ENCODE peak calls at places on chromosomes 5 and 9, in six cellular contexts. P, T, K, H, E and O are unnamed samples.

GRCh38 chr5:140362875-140363630 is 3.1 kb downstream of the SLC4A9 start:
- DNase-seq in K (peak), P (peak), T (peak), H (peak), E (peak), O (no peak)

GRCh38 chr9:108410161-108410560 is 445.6 kb downstream of the ACTL7B start:
- DNase-seq in K (no peak), T (no peak), H (no peak), P (no peak), E (no peak), O (no peak)

GRCh38 chr9:94982211-94982610 is 255.7 kb downstream of the AOPEP start:
- DNase-seq in H (no peak), K (no peak), T (no peak), P (no peak), E (no peak), O (no peak)

GRCh38 chr5:122785294-122785693 is 10.4 kb downstream of the SNX2 start:
- DNase-seq in H (no peak), P (no peak), E (no peak), K (no peak), T (no peak), O (no peak)

GRCh38 chr9:19149230-19149629 is 21.9 kb upstream of the PLIN2 start:
- DNase-seq in E (peak), H (no peak), P (no peak), K (no peak), T (no peak), O (no peak)

GRCh38 chr9:5621327-5621726 is 7.6 kb upstream of the RIC1 start:
- DNase-seq in K (peak), P (no peak), H (no peak), E (peak), T (no peak), O (no peak)

GRCh38 chr5:134252671-134253070 is 26.8 kb upstream of the PPP2CA start:
- DNase-seq in E (peak), P (no peak), H (no peak), K (peak), T (no peak), O (no peak)

GRCh38 chr9:132797861-132798659 is 80.0 kb downstream of the AK8 start:
- DNase-seq in P (no peak), E (peak), K (peak), H (no peak), T (no peak), O (no peak)

GRCh38 chr5:132006331-132007120 is 4.9 kb downstream of the ACSL6 start:
- DNase-seq in P (no peak), T (no peak), K (no peak), H (no peak), E (no peak), O (no peak)

GRCh38 chr5:142697356-142697807 is 11.5 kb upstream of the FGF1 start:
- DNase-seq in P (no peak), H (no peak), T (no peak), K (peak), E (peak), O (no peak)

GRCh38 chr9:32596096-32596865 is 23.3 kb upstream of the NDUFB6 start:
- DNase-seq in T (no peak), H (no peak), K (no peak), E (no peak), P (no peak), O (no peak)

GRCh38 chr9:130531670-130532069 is 47.7 kb upstream of the FUBP3 start:
- DNase-seq in K (no peak), H (no peak), P (no peak), E (no peak), T (no peak), O (no peak)

GRCh38 chr5:64506567-64507321 is 929 bp downstream of the RGS7BP start:
- DNase-seq in P (peak), H (no peak), E (no peak), K (no peak), T (no peak), O (no peak)

GRCh38 chr5:135553688-135554462 is 18.1 kb upstream of the NEUROG1 start:
- DNase-seq in H (no peak), E (peak), T (no peak), P (peak), K (peak), O (no peak)

GRCh38 chr5:95989283-95990048 is 27.8 kb upstream of the ELL2 start:
- DNase-seq in P (no peak), K (no peak), H (no peak), T (no peak), E (no peak), O (no peak)

GRCh38 chr5:40945111-40945510 is 35.8 kb downstream of the C7 start:
- DNase-seq in E (no peak), P (no peak), T (peak), H (no peak), K (no peak), O (no peak)

GRCh38 chr5:135452366-135453030 is 347 bp upstream of the TIFAB start:
- DNase-seq in K (no peak), E (no peak), H (no peak), T (no peak), P (peak), O (no peak)